ENCODE peak calls at places on chromosomes 11 and 22, in nine cellular contexts. K is cerebellar nuclear complex; J is epithelial cell of prostate; X is GM03348; V is MCF 10A; Y is SW 1271; L is natural killer cell treated with Interleukin-12 subunit alpha and Interleukin-12 subunit beta and Interleukin-15 and Interleukin-18, amount 100 ng/mL, for 72 hours; R is HFF-Myc; I is D341Med. F is an unnamed sample.

GRCh38 chr22:33063611-33064010 is 5.4 kb upstream of the SYN3 start:
- DNase-seq in K (no peak), V (no peak), Y (no peak), J (no peak), X (no peak), L (no peak), I (no peak), R (no peak), F (no peak)

GRCh38 chr11:13291794-13292193 is 14.2 kb downstream of the BMAL1 start:
- DNase-seq in J (no peak), R (no peak), Y (no peak), X (peak), V (no peak), L (no peak), K (no peak), I (no peak), F (no peak)

GRCh38 chr11:55707029-55707428 is 45.0 kb downstream of the OR4C6 start:
- DNase-seq in L (no peak), X (peak), V (peak), K (no peak), R (peak), I (peak), J (no peak), Y (no peak), F (peak)

GRCh38 chr22:46104170-46104880 is 46.0 kb upstream of the PPARA start:
- DNase-seq in X (no peak), V (no peak), I (no peak), K (no peak), R (no peak), J (no peak), Y (no peak), L (no peak), F (no peak)

GRCh38 chr22:25548866-25549464 is 15.5 kb upstream of the GRK3 start:
- DNase-seq in L (no peak), V (no peak), R (no peak), K (no peak), X (no peak), I (no peak), Y (no peak), J (no peak), F (no peak)

GRCh38 chr22:45579806-45580702 is 77.4 kb downstream of the FBLN1 start:
- DNase-seq in Y (no peak), I (no peak), X (no peak), J (no peak), L (no peak), V (no peak), R (no peak), K (no peak), F (no peak)

GRCh38 chr11:20256925-20257324 is 96.7 kb upstream of the DBX1 start:
- DNase-seq in I (no peak), J (no peak), R (no peak), X (no peak), Y (no peak), L (no peak), V (no peak), K (no peak), F (no peak)

GRCh38 chr22:35376728-35377472 is 4.0 kb upstream of the HMOX1 start:
- DNase-seq in I (peak), Y (peak), K (no peak), L (no peak), J (peak), X (peak), V (peak), R (peak), F (peak)

GRCh38 chr11:26276798-26277424 is 55.0 kb upstream of the ANO3 start:
- DNase-seq in J (no peak), K (no peak), V (peak), I (peak), L (peak), X (peak), Y (no peak), R (peak), F (peak)

GRCh38 chr11:62133328-62134065 is 9.7 kb downstream of the INCENP start:
- DNase-seq in L (peak), J (no peak), Y (no peak), R (no peak), V (no peak), I (peak), K (no peak), X (no peak), F (no peak)

GRCh38 chr22:29313126-29314071 is 2.1 kb downstream of the RASL10A start:
- DNase-seq in R (no peak), X (peak), L (no peak), K (no peak), J (no peak), I (peak), Y (no peak), V (no peak), F (no peak)

GRCh38 chr11:45674481-45675190 is 9.2 kb upstream of the CHST1 start:
- DNase-seq in L (no peak), K (no peak), J (no peak), V (no peak), R (no peak), Y (no peak), X (no peak), I (no peak), F (no peak)

GRCh38 chr22:48253573-48253972 is 1491.1 kb downstream of the TBC1D22A start:
- DNase-seq in J (no peak), X (no peak), V (no peak), K (no peak), R (no peak), L (no peak), I (no peak), Y (no peak), F (no peak)

GRCh38 chr11:132821027-132821426 is 711.3 kb downstream of the OPCML start:
- DNase-seq in V (no peak), J (no peak), X (peak), K (no peak), I (no peak), L (no peak), Y (no peak), R (no peak), F (no peak)

GRCh38 chr11:134576721-134577171 is 164.7 kb upstream of the B3GAT1 start:
- DNase-seq in V (no peak), J (no peak), X (no peak), Y (no peak), R (no peak), L (no peak), I (no peak), K (no peak), F (no peak)

GRCh38 chr11:47768090-47768620 is 1.0 kb upstream of the FNBP4 start:
- DNase-seq in L (no peak), X (peak), R (peak), Y (no peak), V (peak), J (peak), I (peak), K (no peak), F (peak)

GRCh38 chr22:21022955-21023614 is 8.1 kb downstream of the P2RX6 start:
- DNase-seq in R (no peak), I (peak), X (no peak), J (no peak), L (no peak), Y (no peak), V (no peak), K (no peak), F (no peak)

GRCh38 chr11:64887234-64887756 is 8.9 kb upstream of the EHD1 start:
- DNase-seq in L (no peak), J (no peak), V (no peak), X (no peak), R (no peak), Y (no peak), K (no peak), I (no peak), F (no peak)

GRCh38 chr11:126375726-126376125 is 20.2 kb downstream of the ST3GAL4 start:
- DNase-seq in I (no peak), Y (no peak), J (peak), V (peak), L (no peak), R (no peak), K (no peak), X (no peak), F (peak)

GRCh38 chr11:74123008-74123448 is 47.8 kb downstream of the C2CD3 start:
- DNase-seq in I (no peak), L (no peak), J (no peak), X (peak), Y (no peak), K (no peak), R (no peak), V (no peak), F (no peak)

GRCh38 chr11:116072776-116073175 is 568.6 kb upstream of the CADM1 start:
- DNase-seq in X (no peak), R (no peak), L (no peak), Y (no peak), I (peak), V (no peak), J (no peak), K (no peak), F (no peak)

GRCh38 chr11:33668468-33668825 is 32.2 kb downstream of the C11orf91 start:
- DNase-seq in X (no peak), Y (no peak), V (no peak), K (no peak), J (no peak), I (no peak), L (no peak), R (no peak), F (no peak)

GRCh38 chr11:66222358-66223149 is 45.9 kb upstream of the RAB1B start:
- DNase-seq in K (peak), Y (peak), J (peak), R (peak), V (peak), L (peak), X (peak), I (peak), F (peak)

GRCh38 chr11:61267437-61267841 is 26.5 kb downstream of the PGA5 start:
- DNase-seq in L (no peak), K (no peak), J (no peak), R (no peak), V (no peak), X (no peak), I (no peak), Y (no peak), F (no peak)

GRCh38 chr11:45328726-45329125 is 42.6 kb upstream of the SYT13 start:
- DNase-seq in X (no peak), I (no peak), K (no peak), L (no peak), Y (no peak), J (no peak), R (no peak), V (no peak), F (no peak)

GRCh38 chr11:60563553-60564235 is 48.5 kb downstream of the MS4A13 start:
- DNase-seq in J (peak), X (no peak), R (peak), V (peak), I (peak), K (no peak), L (no peak), Y (no peak), F (peak)

GRCh38 chr11:76410771-76411423 is 29.8 kb downstream of the GVQW3 start:
- DNase-seq in K (no peak), X (peak), J (no peak), I (no peak), L (no peak), Y (no peak), R (no peak), V (no peak), F (no peak)

GRCh38 chr22:25420925-25421904 is 143.3 kb upstream of the GRK3 start:
- DNase-seq in L (no peak), K (no peak), J (no peak), X (no peak), I (peak), R (no peak), V (no peak), Y (no peak), F (no peak)

F was measured in bronchial epithelial cell.